ENCODE peak calls at places on chromosomes 16 and 17, in four cellular contexts. Z is CD8-positive, alpha-beta T cell; H is AG09319; D is GM10248. M is an unnamed sample.

GRCh38 chr16:77289331-77289809 is 90.2 kb downstream of the SYCE1L start:
- DNase-seq in Z (no peak), H (no peak), D (no peak), M (no peak)

GRCh38 chr17:51245535-51245934 is 14.3 kb downstream of the MBTD1 start:
- DNase-seq in Z (no peak), H (no peak), D (no peak), M (no peak)

GRCh38 chr17:78396436-78397335 is 18.2 kb downstream of the PGS1 start:
- DNase-seq in Z (no peak), H (no peak), D (no peak), M (no peak)

GRCh38 chr17:6995500-6996255 is at the start of gene ALOX12:
- DNase-seq in Z (no peak), H (no peak), D (no peak), M (no peak)

GRCh38 chr17:68718924-68719323 is 117.8 kb upstream of the FAM20A start:
- DNase-seq in Z (no peak), H (no peak), D (no peak), M (no peak)

GRCh38 chr17:82821554-82821953 is 18.3 kb downstream of the ZNF750 start:
- DNase-seq in Z (no peak), H (no peak), D (no peak), M (no peak)

GRCh38 chr17:48187867-48188608 is 80.5 kb downstream of the SNX11 start:
- DNase-seq in Z (no peak), H (no peak), D (no peak), M (no peak)

GRCh38 chr17:51486091-51486490 is 225.7 kb downstream of the UTP18 start:
- DNase-seq in Z (no peak), H (no peak), D (no peak), M (no peak)

GRCh38 chr17:29699283-29699682 is 76.6 kb upstream of the CORO6 start:
- DNase-seq in Z (no peak), H (no peak), D (no peak), M (no peak)

GRCh38 chr16:30040221-30040620 is 9.2 kb upstream of the TLCD3B start:
- DNase-seq in Z (no peak), H (no peak), D (no peak), M (no peak)

GRCh38 chr16:85610446-85611204 is 2.5 kb upstream of the GSE1 start:
- DNase-seq in Z (peak; percentile 93), H (no peak), D (peak; percentile 86), M (no peak)

GRCh38 chr16:48445782-48446533 is 60.7 kb upstream of the SIAH1 start:
- DNase-seq in Z (no peak), H (no peak), D (no peak), M (no peak)

GRCh38 chr16:84308120-84308519 is 13.4 kb downstream of the WFDC1 start:
- DNase-seq in Z (no peak), H (no peak), D (no peak), M (no peak)
- TF ChIP-seq CTCF in Z (no peak), H (peak; percentile 45), D (peak; percentile 26), M (peak; percentile 84)

DNA sequence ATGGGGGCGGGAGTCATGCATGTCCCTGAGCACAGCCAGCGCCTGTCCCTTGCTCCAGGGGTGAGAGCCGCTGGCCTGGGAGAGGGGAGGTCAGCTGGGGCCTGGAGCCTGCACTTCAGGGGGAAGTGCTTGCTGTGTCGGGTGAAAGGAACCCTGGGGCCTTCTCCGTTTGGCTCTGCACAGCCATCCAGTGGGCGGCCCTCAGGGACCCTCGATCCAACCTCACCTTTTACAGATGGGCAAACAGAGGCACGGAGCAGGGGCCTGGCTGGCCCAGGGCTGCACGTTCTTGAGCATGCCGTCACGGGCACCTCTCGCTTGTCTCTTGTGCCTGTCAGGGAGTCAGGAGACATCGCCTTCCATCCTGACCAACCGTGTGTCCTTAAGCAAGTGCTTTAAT is 1.8 kb downstream of the SNX20 start:
- DNase-seq in Z (no peak), H (no peak), D (no peak), M (no peak)
- TF ChIP-seq CTCF in Z (no peak), H (no peak), D (no peak), M (no peak)

DNA sequence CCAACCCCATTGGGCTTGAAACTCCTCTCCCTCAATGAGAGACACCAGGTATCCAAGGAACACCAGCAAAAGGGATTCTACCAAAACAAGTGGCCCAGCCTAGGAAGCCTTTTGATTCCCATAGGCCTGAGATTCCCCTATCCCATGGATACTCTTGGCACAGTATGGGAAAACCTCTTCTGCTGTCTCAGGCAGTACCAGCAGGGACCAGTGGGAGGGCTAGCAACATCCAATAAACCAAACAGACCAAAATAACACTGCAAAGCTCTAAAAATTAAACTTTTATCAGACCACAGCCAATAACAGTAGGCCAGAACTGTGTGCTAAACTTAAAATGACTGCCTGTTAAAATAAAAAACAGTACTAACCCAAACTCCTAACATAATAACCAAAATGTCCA is 153.9 kb upstream of the CES5A start:
- DNase-seq in Z (no peak), H (no peak), D (no peak), M (no peak)
- TF ChIP-seq CTCF in Z (no peak), H (no peak), D (no peak), M (no peak)

GRCh38 chr17:79842656-79843474 is 3.6 kb upstream of the CBX4 start:
- DNase-seq in Z (peak; percentile 31), H (no peak), D (no peak), M (no peak)
- TF ChIP-seq CTCF in Z (no peak), H (no peak), D (no peak), M (no peak)

GRCh38 chr16:67372664-67373063 is 20.6 kb downstream of the TPPP3 start:
- DNase-seq in Z (no peak), H (peak; percentile 11), D (no peak), M (no peak)
- TF ChIP-seq CTCF in Z (no peak), H (peak; percentile 52), D (peak; percentile 34), M (peak; percentile 44)

GRCh38 chr17:54172654-54173316 is 350.1 kb downstream of the KIF2B start:
- DNase-seq in Z (no peak), H (no peak), D (no peak), M (no peak)
- TF ChIP-seq CTCF in Z (no peak), H (no peak), D (peak; percentile 20), M (peak; percentile 94)

GRCh38 chr16:59899940-59900339 is 1165.8 kb upstream of the GOT2 start:
- DNase-seq in Z (no peak), H (no peak), D (no peak), M (no peak)
- TF ChIP-seq CTCF in Z (no peak), H (no peak), D (no peak), M (no peak)

DNA sequence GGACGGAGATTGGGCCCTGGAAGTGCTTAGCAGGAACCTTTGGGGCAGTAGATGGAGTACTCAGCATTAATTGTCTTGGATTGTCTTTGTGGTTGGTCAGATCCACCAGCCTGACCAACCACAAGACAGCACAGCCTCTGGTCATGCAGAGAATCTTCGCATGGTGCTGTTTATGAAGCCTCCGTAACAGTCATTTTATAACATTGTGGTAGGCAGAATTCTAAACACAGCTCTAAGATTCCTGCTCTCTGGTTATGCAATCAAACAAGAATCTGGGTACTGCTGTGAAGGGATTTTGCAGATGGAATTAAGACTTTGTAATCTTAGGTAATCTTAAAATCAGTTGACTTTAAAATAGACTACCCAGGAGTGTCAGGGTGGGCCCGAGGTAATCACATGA is 312.2 kb upstream of the GOT2 start:
- DNase-seq in Z (no peak), H (no peak), D (no peak), M (no peak)
- TF ChIP-seq CTCF in Z (no peak), H (no peak), D (no peak), M (no peak)

DNA sequence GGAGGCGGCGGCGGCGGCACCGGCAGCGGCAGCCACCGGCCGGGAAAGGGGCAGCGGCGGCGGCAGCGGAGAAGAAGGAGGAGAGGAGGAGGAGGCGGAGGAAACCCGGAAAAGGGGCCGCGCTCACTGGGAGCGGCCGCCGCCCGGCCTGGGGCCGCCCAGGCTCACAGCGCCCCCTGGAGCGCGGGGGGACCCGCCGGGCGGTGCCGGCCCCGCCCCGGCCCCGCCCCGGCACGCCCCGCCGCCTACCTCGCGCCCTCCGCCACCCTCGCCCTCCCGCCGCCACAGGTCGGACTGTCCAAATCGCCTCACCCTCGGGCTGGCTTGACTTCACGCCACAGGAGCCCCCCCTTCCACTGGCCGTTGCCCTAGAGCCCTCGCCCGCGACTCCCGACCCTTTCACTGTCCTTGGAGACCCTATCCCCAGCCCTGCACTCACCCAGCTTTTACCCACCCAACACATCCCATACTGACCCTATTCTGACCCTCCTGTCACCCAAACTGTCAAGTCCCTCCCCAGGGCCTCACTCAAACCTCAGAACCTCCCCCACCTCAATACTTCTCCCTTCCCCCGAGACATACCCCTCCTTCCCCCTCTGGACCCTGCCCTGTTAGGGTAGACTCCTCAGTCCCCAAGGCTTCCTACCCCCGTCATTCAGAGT is at the start of gene CSNK2A2:
- DNase-seq in Z (peak; percentile 76), H (peak; percentile 18), D (peak; percentile 96), M (peak; percentile 48)
- TF ChIP-seq CTCF in Z (no peak), H (peak; percentile 23), D (peak; percentile 67), M (peak; percentile 25)

GRCh38 chr17:36534881-36535668 is at the start of gene PIGW:
- DNase-seq in Z (peak; percentile 84), H (peak; percentile 64), D (peak; percentile 92), M (peak; percentile 71)
- TF ChIP-seq CTCF in Z (no peak), H (peak; percentile 2), D (peak; percentile 31), M (peak; percentile 29)

M was measured in D721Med.